ENCODE peak calls at places on chromosomes 5 and 9, in six cellular contexts. J is CD8-positive, alpha-beta memory T cell; P is CD4-positive, alpha-beta T cell; L is naive thymus-derived CD4-positive, alpha-beta T cell; M is neural progenitor cell; N is adrenal gland. T is an unnamed sample.

GRCh38 chr5:154753792-154754191 is 1.4 kb upstream of the LARP1 start:
- DNase-seq in J (no peak), P (no peak), L (no peak), M (peak; percentile 21), N (peak; percentile 79), T (peak; percentile 90)

GRCh38 chr9:125272697-125273096 is 11.1 kb downstream of the GAPVD1 start:
- DNase-seq in J (no peak), P (no peak), L (no peak), M (no peak), N (no peak), T (no peak)

GRCh38 chr5:113112435-113112834 is 135.8 kb downstream of the DCP2 start:
- DNase-seq in J (no peak), P (no peak), L (no peak), M (no peak), N (peak; percentile 60), T (no peak)

GRCh38 chr5:179607449-179607931 is 16.0 kb downstream of the HNRNPH1 start:
- DNase-seq in J (no peak), P (no peak), L (no peak), M (no peak), N (peak; percentile 91), T (peak; percentile 81)

GRCh38 chr5:31819926-31820516 is 181.1 kb downstream of the PDZD2 start:
- DNase-seq in J (no peak), P (no peak), L (no peak), M (no peak), N (no peak), T (no peak)

GRCh38 chr9:9938432-9938831 is 674.4 kb downstream of the PTPRD start:
- DNase-seq in J (no peak), P (no peak), L (no peak), M (no peak), N (no peak), T (no peak)

GRCh38 chr5:140791111-140791510 is 3.5 kb upstream of the PCDHA2 start:
- DNase-seq in J (no peak), P (no peak), L (no peak), M (no peak), N (no peak), T (no peak)

GRCh38 chr9:88533951-88534455 is 975 bp upstream of the NXNL2 start:
- DNase-seq in J (no peak), P (no peak), L (no peak), M (peak; percentile 38), N (peak; percentile 33), T (no peak)

GRCh38 chr9:135211524-135211890 is 124.0 kb downstream of the OLFM1 start:
- DNase-seq in J (no peak), P (no peak), L (no peak), M (no peak), N (no peak), T (no peak)

GRCh38 chr5:7876867-7877266 is 7.9 kb downstream of the MTRR start:
- DNase-seq in J (no peak), P (no peak), L (no peak), M (no peak), N (peak; percentile 42), T (no peak)

GRCh38 chr5:134649163-134649916 is 755 bp downstream of the SEC24A start:
- DNase-seq in J (no peak), P (no peak), L (peak; percentile 23), M (no peak), N (peak; percentile 44), T (peak; percentile 20)

GRCh38 chr9:112076814-112077213 is 98.3 kb downstream of the SUSD1 start:
- DNase-seq in J (no peak), P (no peak), L (no peak), M (no peak), N (no peak), T (no peak)

GRCh38 chr5:151740958-151741373 is 17.5 kb downstream of the ATOX1 start:
- DNase-seq in J (no peak), P (no peak), L (no peak), M (no peak), N (no peak), T (no peak)

GRCh38 chr5:144332265-144332664 is 161.6 kb downstream of the KCTD16 start:
- DNase-seq in J (no peak), P (no peak), L (no peak), M (peak; percentile 29), N (no peak), T (no peak)

DNA sequence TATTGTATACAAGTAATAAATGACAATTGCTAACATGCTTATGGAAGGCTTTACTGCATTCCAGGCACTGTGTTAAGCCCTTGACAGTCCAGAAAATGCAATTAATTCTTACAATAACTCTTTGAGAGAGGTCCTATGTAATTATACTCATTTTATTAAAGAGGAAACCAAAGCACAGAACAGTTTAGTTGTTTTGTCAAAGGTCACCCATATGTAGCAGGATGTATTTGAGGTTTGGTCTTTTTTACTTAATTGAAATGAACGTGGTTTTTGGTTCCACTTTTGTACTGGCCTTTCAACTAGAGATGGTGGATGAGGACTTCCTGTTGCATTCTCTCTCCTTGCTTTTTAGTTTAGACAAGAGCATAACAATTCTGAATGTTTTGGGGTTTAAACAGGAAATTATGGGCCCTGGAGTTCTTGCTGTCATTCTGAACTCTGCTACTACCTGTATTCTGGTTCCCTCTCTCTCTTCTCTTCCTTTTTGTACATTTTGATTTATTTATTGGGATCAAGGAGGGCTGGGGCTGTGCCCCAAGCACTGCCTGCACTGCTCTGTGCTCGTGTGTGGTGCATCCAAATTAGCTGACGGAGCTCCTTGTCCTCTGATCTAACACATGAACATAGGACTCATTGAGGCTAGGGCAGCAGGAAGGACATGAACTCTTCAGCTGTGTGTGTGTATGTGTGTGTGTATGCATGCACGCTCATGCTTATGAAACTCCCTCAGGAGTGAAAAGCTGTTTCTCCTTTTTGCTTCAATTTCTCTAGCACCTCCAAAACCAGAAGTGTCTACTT is 47.4 kb downstream of the SLC28A3 start:
- DNase-seq in J (no peak), P (no peak), L (no peak), M (no peak), N (no peak), T (no peak)
- H3K27ac ChIP-seq in J (no peak overlapping the region), P (peak overlapping the region; percentile 59), L (peak overlapping the region; percentile 52), M (no peak overlapping the region), N (no peak overlapping the region), T (no peak overlapping the region)

GRCh38 chr5:178236685-178237084 is 4.1 kb upstream of the PHYKPL start:
- DNase-seq in J (no peak), P (no peak), L (no peak), M (no peak), N (peak; percentile 32), T (peak; percentile 80)

GRCh38 chr5:178235600-178235998 is 3.0 kb upstream of the PHYKPL start:
- DNase-seq in J (no peak), P (no peak), L (no peak), M (no peak), N (no peak), T (no peak)

GRCh38 chr5:178237431-178238312 is 5.1 kb upstream of the PHYKPL start:
- DNase-seq in J (no peak), P (no peak), L (no peak), M (no peak), N (no peak), T (no peak)

GRCh38 chr5:178234753-178235599 is 2.4 kb upstream of the PHYKPL start:
- DNase-seq in J (peak; percentile 65), P (peak; percentile 64), L (peak; percentile 55), M (peak; percentile 89), N (peak; percentile 64), T (no peak)

DNA sequence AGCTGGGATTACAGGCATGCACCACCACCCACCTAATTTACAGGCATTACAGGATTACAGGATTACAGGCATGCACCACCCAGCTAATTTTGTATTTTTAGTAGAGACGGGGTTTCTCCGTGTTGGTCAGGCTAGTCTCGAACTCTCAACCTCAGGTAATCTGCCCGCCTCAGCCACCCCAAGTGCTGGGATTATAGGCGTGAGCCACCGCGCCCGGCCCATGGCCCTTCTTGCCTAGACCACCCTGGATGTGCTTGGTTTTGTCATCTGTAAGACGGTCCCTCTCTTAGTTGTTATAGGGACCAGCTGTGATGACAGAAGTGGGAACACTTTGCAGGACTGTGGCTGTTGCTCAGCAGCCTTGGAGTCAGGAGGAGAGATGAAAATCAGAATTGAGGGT is 3.5 kb upstream of the PHYKPL start:
- DNase-seq in J (no peak), P (no peak), L (no peak), M (no peak), N (no peak), T (no peak)
- H3K27ac ChIP-seq in J (no peak overlapping the region), P (no peak overlapping the region), L (no peak overlapping the region), M (no peak overlapping the region), N (no peak overlapping the region), T (peak overlapping the region; percentile 94)

GRCh38 chr9:87390361-87390760 is 107.3 kb upstream of the DAPK1 start:
- DNase-seq in J (no peak), P (no peak), L (no peak), M (no peak), N (no peak), T (no peak)

GRCh38 chr9:87389936-87390335 is 107.7 kb upstream of the DAPK1 start:
- DNase-seq in J (no peak), P (no peak), L (no peak), M (no peak), N (no peak), T (no peak)

GRCh38 chr9:87392091-87392490 is 105.6 kb upstream of the DAPK1 start:
- DNase-seq in J (no peak), P (no peak), L (no peak), M (no peak), N (no peak), T (no peak)

GRCh38 chr9:87395804-87396458 is 101.7 kb upstream of the DAPK1 start:
- DNase-seq in J (no peak), P (no peak), L (no peak), M (no peak), N (no peak), T (no peak)

DNA sequence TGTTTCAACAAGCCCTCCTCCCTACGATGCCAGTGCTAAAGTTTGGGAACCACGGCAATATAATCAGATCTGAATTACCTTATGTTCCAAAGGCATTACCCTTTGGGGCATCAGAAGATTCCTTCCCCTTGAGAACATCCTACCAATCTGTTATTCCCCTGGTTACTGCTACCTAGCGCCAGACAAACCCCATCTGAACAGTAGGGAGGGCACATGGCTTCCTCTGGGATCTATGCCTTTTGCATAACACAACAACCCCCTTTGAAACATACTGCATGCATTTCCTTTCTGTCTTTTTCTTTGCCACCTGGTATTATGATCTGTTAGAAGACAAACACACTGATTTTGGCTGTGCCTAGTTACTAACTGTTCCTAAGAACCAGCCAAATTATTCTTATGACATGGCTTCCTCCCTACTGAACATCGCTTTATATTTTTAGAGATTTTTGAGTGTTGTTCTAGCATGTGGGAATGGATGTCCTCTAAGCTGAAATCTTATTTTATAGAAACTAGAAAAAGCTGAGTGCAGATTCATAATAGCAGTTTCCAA is 103.9 kb upstream of the DAPK1 start:
- DNase-seq in J (no peak), P (no peak), L (no peak), M (no peak), N (no peak), T (no peak)
- H3K27ac ChIP-seq in J (no peak overlapping the region), P (no peak overlapping the region), L (no peak overlapping the region), M (no peak overlapping the region), N (no peak overlapping the region), T (no peak overlapping the region)

GRCh38 chr5:138520971-138521370 is 22.1 kb downstream of the ETF1 start:
- DNase-seq in J (no peak), P (no peak), L (no peak), M (no peak), N (no peak), T (no peak)
- H3K27ac ChIP-seq in J (no peak overlapping the region), P (no peak overlapping the region), L (no peak overlapping the region), M (peak overlapping the region; percentile 57), N (no peak overlapping the region), T (no peak overlapping the region)

DNA sequence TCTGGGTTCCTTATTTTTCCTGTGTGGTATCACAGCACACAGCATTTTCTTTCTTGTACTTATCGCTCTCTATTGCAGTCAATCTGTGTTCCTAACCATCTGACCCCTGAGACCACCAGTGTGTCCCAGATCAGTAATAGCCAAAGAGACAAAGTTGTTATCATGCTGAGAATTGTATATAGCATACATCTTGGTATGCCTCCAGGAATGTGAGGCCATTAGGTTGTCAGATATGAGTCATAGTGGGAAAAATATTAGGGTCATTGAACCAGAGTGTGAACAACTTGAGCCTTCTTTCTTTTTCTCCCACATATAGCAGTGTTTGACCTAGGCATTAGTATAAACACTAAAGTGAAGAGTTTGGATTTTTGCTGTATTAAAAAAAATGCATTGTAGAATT is 106.3 kb downstream of the NDUFAF2 start:
- DNase-seq in J (no peak), P (no peak), L (no peak), M (no peak), N (no peak), T (no peak)
- H3K27ac ChIP-seq in J (no peak overlapping the region), P (no peak overlapping the region), L (no peak overlapping the region), M (no peak overlapping the region), N (no peak overlapping the region), T (no peak overlapping the region)